ENCODE peak calls at places on chromosomes 1 and 21, in six cellular contexts. B is Caco-2; P is IMR-90; M is neural progenitor cell; G is CD8-positive, alpha-beta memory T cell; W is PC-9. A is an unnamed sample. For H3K27me3, the result is how much of the 10 kb centered on the place peaks cover.

GRCh38 chr1:214990619-214991018 is 91.9 kb upstream of the KCNK2 start:
- DNase-seq in M (no peak), G (no peak), W (no peak), P (peak), B (no peak), A (no peak)

GRCh38 chr1:47709302-47710074 is 271.6 kb downstream of the FOXD2 start:
- DNase-seq in G (peak), M (peak), W (no peak), P (no peak), B (peak), A (peak)

GRCh38 chr1:230643887-230644286 is 1.6 kb downstream of the COG2 start:
- DNase-seq in M (no peak), B (no peak), G (no peak), W (peak), P (peak), A (no peak)

GRCh38 chr1:155127105-155127671 is 488 bp upstream of the EFNA1 start:
- DNase-seq in G (no peak), M (peak), P (peak), W (peak), B (peak), A (peak)

GRCh38 chr1:214584805-214585766 is 17.9 kb upstream of the CENPF start:
- DNase-seq in B (peak), G (no peak), W (peak), M (peak), P (peak), A (no peak)

GRCh38 chr1:82449671-82450070 is 648.9 kb downstream of the ADGRL2 start:
- DNase-seq in P (no peak), B (no peak), G (no peak), W (no peak), M (peak), A (no peak)

GRCh38 chr1:228083871-228084278 is 1.4 kb downstream of the ARF1 start:
- DNase-seq in W (no peak), P (peak), B (no peak), M (peak), G (no peak), A (peak)

GRCh38 chr1:54694771-54695170 is 20.9 kb upstream of the TTC4 start:
- DNase-seq in G (no peak), P (no peak), W (no peak), B (no peak), M (no peak), A (no peak)

GRCh38 chr1:210257698-210258395 is 25.3 kb downstream of the SERTAD4 start:
- DNase-seq in G (no peak), M (no peak), P (no peak), B (no peak), W (no peak), A (no peak)

GRCh38 chr21:44944596-44944995 is 4.8 kb downstream of the SLX9 start:
- DNase-seq in P (no peak), M (no peak), G (no peak), B (no peak), W (no peak), A (no peak)

GRCh38 chr1:16386454-16387113 is 19.5 kb downstream of the SZRD1 start:
- DNase-seq in M (no peak), W (no peak), P (peak), B (no peak), G (peak), A (no peak)
- H3K4me3 ChIP-seq in M (no peak), W (no peak), P (no peak), B (no peak), G (peak), A (no peak)

GRCh38 chr1:93820554-93821411 is 58.2 kb downstream of the DNTTIP2 start:
- DNase-seq in P (no peak), M (peak), W (no peak), G (no peak), B (no peak), A (peak)
- H3K27me3 ChIP-seq in P (under half), M (under half), W (under half), G (under half), B (under half), A (under half)

DNA sequence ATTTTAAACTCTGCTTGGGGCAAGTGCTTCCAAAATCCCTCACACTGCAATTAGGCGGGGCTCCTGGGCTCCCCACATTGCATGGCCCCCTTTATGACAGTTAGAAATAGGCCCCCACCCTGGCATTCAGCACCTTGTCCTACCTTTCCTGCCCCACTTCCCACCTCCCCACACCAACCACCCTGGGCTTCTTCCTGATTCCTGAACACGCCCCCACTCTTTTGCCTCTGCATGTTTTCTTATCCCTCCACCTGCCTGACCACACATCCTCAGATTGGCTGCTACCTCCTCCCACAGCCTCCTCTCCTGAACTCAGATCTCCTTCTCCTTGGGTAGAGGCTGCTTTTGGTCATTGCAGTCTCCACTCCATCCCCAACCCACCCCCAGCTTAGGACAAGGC is 1.5 kb downstream of the MOB3C start:
- DNase-seq in B (no peak), W (no peak), M (no peak), P (no peak), G (no peak), A (no peak)
- H3K4me3 ChIP-seq in B (no peak), W (peak), M (no peak), P (no peak), G (peak), A (no peak)

DNA sequence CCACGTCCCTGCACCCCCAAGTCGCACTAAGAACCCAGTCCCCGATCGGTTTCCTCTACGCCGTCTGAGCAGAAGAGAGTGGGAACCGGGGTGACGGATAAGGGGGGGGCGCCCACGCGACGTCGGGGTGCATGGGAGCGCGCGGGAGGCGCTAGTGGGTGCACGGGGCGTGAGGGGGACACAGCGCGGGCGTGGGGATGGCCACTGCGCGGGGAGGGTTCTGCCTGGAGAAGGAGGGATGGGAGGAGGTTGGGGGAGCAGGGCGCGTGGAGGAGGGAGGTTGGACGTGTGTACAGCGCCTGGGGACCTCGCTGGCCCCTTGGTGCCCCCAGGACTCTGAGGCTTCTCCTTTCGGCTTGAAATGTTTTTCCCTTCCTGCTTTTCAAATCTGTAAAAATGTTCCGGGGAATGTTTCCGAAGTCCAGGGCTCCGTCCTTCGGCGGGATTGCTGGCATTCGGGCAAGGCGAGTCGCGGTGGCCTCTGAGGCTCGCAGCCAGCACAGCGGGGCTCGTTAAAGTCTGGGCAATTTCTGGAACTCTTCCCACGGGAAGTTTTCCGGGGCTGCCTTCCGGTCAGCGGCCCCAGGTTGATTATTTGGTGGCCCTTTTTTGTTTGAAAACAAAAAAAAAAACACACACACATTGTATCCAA is 13.1 kb downstream of the RNF220 start:
- DNase-seq in P (no peak), M (peak), G (no peak), B (no peak), W (no peak), A (peak)
- H3K27me3 ChIP-seq in P (half or more), M (half or more), G (under half), B (under half), W (under half), A (under half)

GRCh38 chr1:1779691-1780597 is 1.7 kb upstream of the NADK start:
- DNase-seq in P (peak), B (peak), G (peak), W (peak), M (peak), A (peak)
- H3K4me3 ChIP-seq in P (no peak), B (peak), G (peak), W (peak), M (no peak), A (peak)

GRCh38 chr1:219413523-219413922 is 199.4 kb downstream of the ZC3H11B start:
- DNase-seq in G (no peak), P (no peak), W (no peak), M (no peak), B (no peak), A (no peak)

GRCh38 chr1:219415915-219416314 is 197.0 kb downstream of the ZC3H11B start:
- DNase-seq in B (no peak), M (no peak), W (no peak), G (no peak), P (no peak), A (no peak)

GRCh38 chr1:219412772-219413171 is 200.1 kb downstream of the ZC3H11B start:
- DNase-seq in W (no peak), B (no peak), P (peak), G (no peak), M (no peak), A (no peak)

GRCh38 chr1:219415433-219415832 is 197.5 kb downstream of the ZC3H11B start:
- DNase-seq in G (no peak), W (no peak), M (no peak), P (no peak), B (no peak), A (no peak)

GRCh38 chr1:219414250-219414649 is 198.7 kb downstream of the ZC3H11B start:
- DNase-seq in P (no peak), W (no peak), G (no peak), M (no peak), B (no peak), A (no peak)
- H3K27me3 ChIP-seq in P (under half), W (under half), G (under half), M (under half), B (under half), A (under half)

DNA sequence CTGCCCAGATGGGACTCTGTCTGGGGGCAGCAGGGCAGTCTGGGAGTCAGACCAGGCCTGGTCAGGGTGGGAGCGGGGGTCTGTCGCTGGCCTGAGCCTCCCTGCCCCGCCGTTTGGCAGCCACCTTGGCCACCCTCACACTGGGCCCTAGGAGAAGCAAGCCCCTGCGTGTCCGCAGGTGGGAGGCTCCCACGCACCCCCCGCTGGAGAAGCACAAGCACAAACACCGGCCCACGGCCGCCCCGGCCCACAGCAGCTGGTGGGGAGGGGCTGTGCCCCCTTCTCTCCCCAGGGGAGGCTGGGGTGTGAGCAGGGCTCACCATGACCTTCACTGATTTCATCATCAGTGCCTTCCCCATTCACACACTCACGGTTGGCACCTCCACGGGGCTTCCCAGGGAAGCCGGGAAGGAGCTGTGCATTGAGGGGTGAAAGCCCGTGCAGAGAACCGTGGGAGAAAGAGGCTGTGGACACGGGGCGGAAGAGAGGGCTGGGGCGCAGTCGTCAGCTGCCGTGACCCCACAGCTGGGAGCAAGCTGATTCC is 7.9 kb downstream of the AGRN start:
- DNase-seq in M (no peak), W (no peak), G (no peak), P (no peak), B (no peak), A (no peak)
- H3K4me3 ChIP-seq in M (no peak), W (no peak), G (no peak), P (no peak), B (no peak), A (no peak)

GRCh38 chr1:37755290-37755689 is 9.6 kb downstream of the EPHA10 start:
- DNase-seq in B (no peak), M (no peak), G (no peak), P (no peak), W (no peak), A (no peak)

GRCh38 chr1:37755951-37756350 is 9.0 kb downstream of the EPHA10 start:
- DNase-seq in W (no peak), P (no peak), M (no peak), G (no peak), B (no peak), A (no peak)

GRCh38 chr1:37753473-37754321 is 11.2 kb downstream of the EPHA10 start:
- DNase-seq in M (no peak), P (no peak), G (no peak), W (no peak), B (no peak), A (no peak)

GRCh38 chr1:37752213-37752582 is 12.7 kb downstream of the EPHA10 start:
- DNase-seq in P (no peak), G (no peak), B (no peak), M (no peak), W (no peak), A (no peak)

GRCh38 chr1:37752583-37753471 is 12.1 kb downstream of the EPHA10 start:
- DNase-seq in G (no peak), W (peak), M (peak), B (peak), P (no peak), A (peak)
- H3K27me3 ChIP-seq in G (under half), W (under half), M (half or more), B (under half), P (under half), A (under half)